ENCODE peak calls at places on chromosomes 16 and 17, in eight cellular contexts. G, U, A, P, K, S, J and F are unnamed samples.

GRCh38 chr16:23754594-23755483 is at the start of gene CHP2:
- DNase-seq in G (peak; percentile 46), A (no peak), S (no peak), K (peak; percentile 6), U (no peak), J (peak; percentile 53), P (no peak), F (peak; percentile 15)

GRCh38 chr17:80826955-80827645 is 164.5 kb upstream of the CHMP6 start:
- DNase-seq in U (no peak), J (peak; percentile 92), S (peak; percentile 80), G (no peak), P (peak; percentile 90), K (no peak), A (peak; percentile 98), F (peak; percentile 87)

GRCh38 chr17:4326608-4327007 is 39.9 kb downstream of the UBE2G1 start:
- DNase-seq in J (no peak), S (no peak), A (no peak), K (no peak), G (no peak), P (no peak), U (no peak), F (no peak)

GRCh38 chr17:35345926-35346771 is 27.3 kb downstream of the SLFN11 start:
- DNase-seq in U (peak; percentile 79), G (peak; percentile 85), K (peak; percentile 4), J (peak; percentile 83), S (peak; percentile 67), A (peak; percentile 60), P (peak; percentile 88), F (no peak)

GRCh38 chr17:57391857-57392256 is 135.5 kb downstream of the MSI2 start:
- DNase-seq in K (no peak), A (no peak), G (no peak), S (no peak), U (no peak), J (no peak), P (no peak), F (no peak)

GRCh38 chr17:29078183-29079045 is 35.5 kb downstream of the PIPOX start:
- DNase-seq in A (peak; percentile 37), P (no peak), K (no peak), S (no peak), U (no peak), J (no peak), G (no peak), F (no peak)

GRCh38 chr17:33686171-33686570 is 393.1 kb upstream of the ASIC2 start:
- DNase-seq in A (no peak), J (no peak), G (no peak), P (no peak), K (no peak), U (no peak), S (no peak), F (peak; percentile 39)

GRCh38 chr17:56699186-56699895 is 105.8 kb downstream of the NOG start:
- DNase-seq in S (peak; percentile 48), P (peak; percentile 81), U (peak; percentile 19), A (peak; percentile 84), G (peak; percentile 58), K (peak; percentile 68), J (peak; percentile 87), F (no peak)

GRCh38 chr17:45975640-45976295 is 23.3 kb upstream of the STH start:
- DNase-seq in P (no peak), A (no peak), J (peak; percentile 34), S (no peak), U (no peak), K (no peak), G (no peak), F (no peak)

GRCh38 chr17:82380860-82381702 is 9.5 kb downstream of the UTS2R start:
- DNase-seq in J (no peak), P (no peak), G (peak; percentile 14), U (no peak), A (peak; percentile 64), S (no peak), K (no peak), F (no peak)

DNA sequence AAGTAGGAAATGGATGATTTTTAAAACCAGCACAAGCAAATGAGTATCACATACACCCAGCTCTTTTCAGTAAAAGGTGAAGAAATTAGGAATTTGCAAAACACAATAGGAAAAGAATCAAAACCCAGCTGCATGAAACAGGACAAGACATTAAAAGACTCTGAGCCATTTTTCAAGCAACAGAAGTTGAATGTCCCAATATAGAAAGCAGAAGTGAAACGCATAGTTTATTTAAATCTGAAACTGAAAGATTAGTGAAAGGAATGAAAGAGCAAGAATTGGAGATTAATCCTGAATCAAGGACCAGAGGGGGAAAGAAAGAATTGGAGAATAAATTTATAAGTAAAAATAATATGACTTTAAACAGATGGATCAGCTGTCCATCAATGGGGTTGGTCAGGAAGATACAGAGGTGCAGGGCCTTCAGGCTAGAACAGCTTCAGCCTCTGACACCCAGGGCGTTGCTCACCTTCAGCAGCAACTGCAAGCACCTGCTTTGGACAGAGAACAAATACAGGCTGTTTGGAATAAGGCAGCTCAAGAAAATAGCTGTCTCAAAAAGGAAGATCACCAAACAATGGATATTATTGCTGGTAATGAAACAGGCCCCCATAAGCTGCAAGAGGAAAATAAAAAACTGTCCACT is 3.9 kb upstream of the ARHGAP17 start:
- DNase-seq in S (no peak), P (no peak), U (no peak), G (no peak), A (no peak), K (no peak), J (no peak), F (no peak)
- H3K4me3 ChIP-seq in S (no peak overlapping the region), P (no peak overlapping the region), U (no peak overlapping the region), G (no peak overlapping the region), A (no peak overlapping the region), K (no peak overlapping the region), J (no peak overlapping the region), F (no peak overlapping the region)

DNA sequence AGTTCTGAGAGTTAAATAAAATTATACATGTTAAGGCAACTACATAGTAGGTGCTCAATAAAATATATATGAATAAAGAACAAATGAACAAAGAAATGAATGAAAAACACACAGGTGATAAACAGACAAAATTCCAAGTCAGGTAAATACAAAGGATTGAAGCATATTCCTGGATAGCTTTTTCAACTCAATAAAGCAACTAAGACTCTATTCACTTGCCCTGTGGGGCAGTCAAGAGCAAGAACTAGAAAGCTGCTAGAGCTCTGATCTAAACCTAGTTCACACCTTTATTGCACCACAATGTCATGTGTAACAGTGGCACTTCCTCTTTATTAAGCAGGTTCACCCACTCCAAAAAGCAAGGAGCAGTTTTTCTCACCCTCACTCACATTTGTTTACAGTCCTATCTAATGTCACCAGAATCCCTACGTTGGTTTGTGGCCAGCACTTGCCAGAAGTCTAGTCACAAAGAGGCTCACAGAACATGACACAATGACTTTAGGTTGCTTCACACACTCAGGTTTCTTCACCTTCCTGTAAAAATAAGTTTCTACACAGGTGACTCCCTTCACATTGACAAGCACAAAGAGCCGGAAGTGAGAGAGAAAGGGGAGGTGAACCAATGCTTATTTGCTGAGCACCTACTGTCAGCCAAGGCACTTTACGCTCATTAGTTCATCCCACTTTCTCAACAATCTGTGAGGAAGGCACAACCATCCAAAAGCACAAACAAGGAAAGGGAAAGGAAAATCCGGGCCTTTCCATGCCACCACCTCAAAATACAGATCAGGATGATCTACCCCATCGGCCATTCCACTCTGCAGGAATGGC is 70.8 kb downstream of the XPO6 start:
- DNase-seq in J (no peak), P (no peak), K (no peak), U (no peak), A (no peak), G (peak; percentile 53), S (no peak), F (no peak)
- TF ChIP-seq CTCF in J (no peak), P (no peak), K (no peak), U (no peak), A (no peak), G (no peak), S (no peak), F (no peak)

GRCh38 chr16:87541882-87542234 is 49.0 kb upstream of the ZCCHC14 start:
- DNase-seq in A (peak; percentile 16), S (no peak), G (no peak), K (no peak), U (no peak), J (no peak), P (no peak), F (no peak)
- H3K4me3 ChIP-seq in A (no peak overlapping the region), S (no peak overlapping the region), G (no peak overlapping the region), K (no peak overlapping the region), U (peak overlapping the region; percentile 49), J (no peak overlapping the region), P (no peak overlapping the region), F (no peak overlapping the region)

DNA sequence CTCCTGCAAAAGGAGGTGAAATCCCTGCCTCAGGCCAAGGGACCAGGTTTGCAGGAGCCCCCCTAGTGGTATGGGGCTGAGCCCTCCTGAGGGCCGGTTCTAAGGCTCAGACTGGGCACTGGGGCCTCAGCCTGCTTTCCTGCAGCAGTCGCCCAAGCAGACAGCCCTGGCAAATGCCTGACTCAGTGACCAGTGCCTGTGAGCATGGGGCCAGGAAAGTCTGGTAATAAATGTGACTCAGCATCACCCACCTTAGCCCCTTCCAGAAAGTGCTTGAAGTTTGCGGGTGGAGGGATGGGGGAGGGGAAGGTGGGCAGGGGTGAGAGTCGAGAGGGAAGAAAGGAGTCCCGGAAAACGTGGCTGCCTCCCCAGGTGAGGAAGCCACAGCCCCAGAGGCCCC is 2.1 kb downstream of the MC1R start:
- DNase-seq in S (no peak), A (peak; percentile 37), J (no peak), G (no peak), K (no peak), U (no peak), P (no peak), F (no peak)
- TF ChIP-seq CTCF in S (no peak), A (no peak), J (no peak), G (no peak), K (no peak), U (no peak), P (no peak), F (no peak)

GRCh38 chr17:76000755-76001521 is at the start of gene CDK3:
- DNase-seq in U (no peak), J (peak; percentile 43), P (no peak), K (no peak), G (peak; percentile 22), S (no peak), A (no peak), F (no peak)
- H3K4me3 ChIP-seq in U (no peak within 1 kb of the TSS), J (no peak within 1 kb of the TSS), P (no peak within 1 kb of the TSS), K (no peak within 1 kb of the TSS), G (no peak within 1 kb of the TSS), S (no peak within 1 kb of the TSS), A (no peak within 1 kb of the TSS), F (no peak within 1 kb of the TSS)

GRCh38 chr16:1430759-1431496 is at the start of gene PERCC1:
- DNase-seq in G (no peak), K (no peak), S (no peak), P (no peak), U (no peak), J (no peak), A (no peak), F (peak; percentile 52)
- TF ChIP-seq CTCF in G (no peak), K (no peak), S (no peak), P (no peak), U (no peak), J (no peak), A (no peak), F (peak; percentile 43)